ENCODE peak calls at places on chromosomes 5 and 9, in eight cellular contexts. One of them, this sample, is unnamed. For H3K9me3, the result is how much of the 10 kb centered on the place peaks cover.

GRCh38 chr5:139091439-139092156 is 106.6 kb downstream of the SIL1 start:
- DNase-seq in fibroblast of lung: peak
- DNase-seq in kidney: no peak
- DNase-seq in mammary epithelial cell: no peak
- DNase-seq in endothelial cell of umbilical vein: no peak
- DNase-seq in heart right ventricle: no peak
- DNase-seq in IMR-90: no peak
- DNase-seq in colonic mucosa: no peak
- DNase-seq in this sample: no peak

GRCh38 chr5:157026789-157027424 is 32.0 kb downstream of the HAVCR1 start:
- DNase-seq in fibroblast of lung: no peak
- DNase-seq in kidney: no peak
- DNase-seq in mammary epithelial cell: peak
- DNase-seq in endothelial cell of umbilical vein: no peak
- DNase-seq in heart right ventricle: no peak
- DNase-seq in IMR-90: no peak
- DNase-seq in colonic mucosa: peak
- DNase-seq in this sample: no peak

GRCh38 chr5:40409600-40409999 is 270.1 kb upstream of the PTGER4 start:
- DNase-seq in fibroblast of lung: no peak
- DNase-seq in kidney: no peak
- DNase-seq in mammary epithelial cell: no peak
- DNase-seq in endothelial cell of umbilical vein: no peak
- DNase-seq in heart right ventricle: peak
- DNase-seq in IMR-90: no peak
- DNase-seq in colonic mucosa: no peak
- DNase-seq in this sample: peak

GRCh38 chr5:34789021-34789531 is 49.9 kb upstream of the TTC23L start:
- DNase-seq in fibroblast of lung: peak
- DNase-seq in kidney: no peak
- DNase-seq in mammary epithelial cell: peak
- DNase-seq in endothelial cell of umbilical vein: peak
- DNase-seq in heart right ventricle: no peak
- DNase-seq in IMR-90: peak
- DNase-seq in colonic mucosa: no peak
- DNase-seq in this sample: no peak

GRCh38 chr5:37717613-37718431 is 122.0 kb downstream of the GDNF start:
- DNase-seq in fibroblast of lung: peak
- DNase-seq in kidney: no peak
- DNase-seq in mammary epithelial cell: no peak
- DNase-seq in endothelial cell of umbilical vein: peak
- DNase-seq in heart right ventricle: no peak
- DNase-seq in IMR-90: peak
- DNase-seq in colonic mucosa: peak
- DNase-seq in this sample: no peak

GRCh38 chr5:157312492-157312891 is 46.6 kb downstream of the CYFIP2 start:
- DNase-seq in fibroblast of lung: peak
- DNase-seq in kidney: no peak
- DNase-seq in mammary epithelial cell: peak
- DNase-seq in endothelial cell of umbilical vein: peak
- DNase-seq in heart right ventricle: no peak
- DNase-seq in IMR-90: peak
- DNase-seq in colonic mucosa: peak
- DNase-seq in this sample: peak

GRCh38 chr9:38201844-38202243 is 132.8 kb upstream of the SHB start:
- DNase-seq in fibroblast of lung: no peak
- DNase-seq in kidney: no peak
- DNase-seq in mammary epithelial cell: no peak
- DNase-seq in endothelial cell of umbilical vein: no peak
- DNase-seq in heart right ventricle: no peak
- DNase-seq in IMR-90: no peak
- DNase-seq in colonic mucosa: no peak
- DNase-seq in this sample: no peak

GRCh38 chr9:119004618-119004990 is 364.6 kb downstream of the BRINP1 start:
- DNase-seq in fibroblast of lung: peak
- DNase-seq in kidney: peak
- DNase-seq in mammary epithelial cell: peak
- DNase-seq in endothelial cell of umbilical vein: no peak
- DNase-seq in heart right ventricle: peak
- DNase-seq in IMR-90: peak
- DNase-seq in colonic mucosa: peak
- DNase-seq in this sample: no peak

GRCh38 chr9:3455712-3456111 is 70.1 kb downstream of the RFX3 start:
- DNase-seq in fibroblast of lung: no peak
- DNase-seq in kidney: no peak
- DNase-seq in mammary epithelial cell: no peak
- DNase-seq in endothelial cell of umbilical vein: no peak
- DNase-seq in heart right ventricle: no peak
- DNase-seq in IMR-90: no peak
- DNase-seq in colonic mucosa: no peak
- DNase-seq in this sample: no peak

GRCh38 chr9:114156658-114157421 is 1.5 kb downstream of the COL27A1 start:
- DNase-seq in fibroblast of lung: peak
- DNase-seq in kidney: peak
- DNase-seq in mammary epithelial cell: peak
- DNase-seq in endothelial cell of umbilical vein: peak
- DNase-seq in heart right ventricle: peak
- DNase-seq in IMR-90: peak
- DNase-seq in colonic mucosa: peak
- DNase-seq in this sample: no peak

GRCh38 chr5:107254214-107254901 is 416.4 kb downstream of the EFNA5 start:
- DNase-seq in fibroblast of lung: no peak
- DNase-seq in kidney: no peak
- DNase-seq in mammary epithelial cell: no peak
- DNase-seq in endothelial cell of umbilical vein: no peak
- DNase-seq in heart right ventricle: no peak
- DNase-seq in IMR-90: no peak
- DNase-seq in colonic mucosa: no peak
- DNase-seq in this sample: no peak

DNA sequence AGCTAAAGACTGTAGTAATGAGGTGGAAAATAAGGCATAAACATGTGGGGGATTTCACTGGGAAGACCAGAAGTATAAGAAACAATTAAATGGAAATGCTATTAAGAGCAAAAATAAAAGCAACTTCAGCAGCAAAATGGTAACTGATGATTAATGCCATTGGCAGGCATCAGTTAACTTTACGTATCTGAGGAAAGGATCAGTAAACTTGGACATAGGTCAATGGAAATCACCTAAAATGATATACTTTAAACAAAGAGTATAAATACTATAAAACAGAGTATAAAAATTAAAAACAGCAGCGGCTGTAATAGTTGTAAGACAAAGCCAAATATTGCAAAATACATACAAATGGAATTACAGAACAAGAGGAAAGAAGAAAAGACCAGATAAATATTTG is 992.1 kb downstream of the DNAH5 start:
- DNase-seq in fibroblast of lung: no peak
- DNase-seq in kidney: no peak
- DNase-seq in mammary epithelial cell: no peak
- DNase-seq in endothelial cell of umbilical vein: no peak
- DNase-seq in heart right ventricle: no peak
- DNase-seq in IMR-90: no peak
- DNase-seq in colonic mucosa: no peak
- DNase-seq in this sample: no peak
- H3K9me3 ChIP-seq in fibroblast of lung: under half
- H3K9me3 ChIP-seq in kidney: under half
- H3K9me3 ChIP-seq in mammary epithelial cell: under half
- H3K9me3 ChIP-seq in endothelial cell of umbilical vein: under half
- H3K9me3 ChIP-seq in heart right ventricle: under half
- H3K9me3 ChIP-seq in IMR-90: under half
- H3K9me3 ChIP-seq in colonic mucosa: under half
- H3K9me3 ChIP-seq in this sample: under half

GRCh38 chr5:158498959-158499679 is 600.6 kb downstream of the EBF1 start:
- DNase-seq in fibroblast of lung: no peak
- DNase-seq in kidney: no peak
- DNase-seq in mammary epithelial cell: no peak
- DNase-seq in endothelial cell of umbilical vein: peak
- DNase-seq in heart right ventricle: no peak
- DNase-seq in IMR-90: no peak
- DNase-seq in colonic mucosa: no peak
- DNase-seq in this sample: no peak
- H3K9me3 ChIP-seq in fibroblast of lung: under half
- H3K9me3 ChIP-seq in kidney: under half
- H3K9me3 ChIP-seq in mammary epithelial cell: under half
- H3K9me3 ChIP-seq in endothelial cell of umbilical vein: under half
- H3K9me3 ChIP-seq in heart right ventricle: under half
- H3K9me3 ChIP-seq in IMR-90: under half
- H3K9me3 ChIP-seq in colonic mucosa: under half
- H3K9me3 ChIP-seq in this sample: under half

DNA sequence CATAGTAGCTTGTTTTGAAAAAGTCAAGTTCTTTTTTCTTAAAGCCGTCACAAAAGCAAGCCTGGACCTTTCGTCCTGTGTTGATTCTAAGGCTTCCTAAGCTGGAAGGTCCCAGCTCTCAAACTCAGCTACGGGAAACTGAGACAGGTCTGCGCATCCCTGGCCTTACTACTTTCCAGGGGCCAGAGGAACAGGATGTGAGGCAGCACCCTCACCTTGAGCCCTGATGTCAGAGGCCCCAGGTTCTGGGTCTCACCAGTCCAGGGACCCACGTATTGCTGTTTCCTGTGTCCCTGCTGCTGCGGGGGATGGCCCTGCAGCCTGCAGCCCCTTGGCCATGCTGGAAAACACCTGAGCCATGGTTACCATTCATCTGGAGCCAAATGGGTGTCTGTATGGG is 123.9 kb downstream of the COL23A1 start:
- DNase-seq in fibroblast of lung: no peak
- DNase-seq in kidney: no peak
- DNase-seq in mammary epithelial cell: no peak
- DNase-seq in endothelial cell of umbilical vein: no peak
- DNase-seq in heart right ventricle: no peak
- DNase-seq in IMR-90: no peak
- DNase-seq in colonic mucosa: no peak
- DNase-seq in this sample: no peak
- H3K9me3 ChIP-seq in fibroblast of lung: under half
- H3K9me3 ChIP-seq in kidney: under half
- H3K9me3 ChIP-seq in mammary epithelial cell: under half
- H3K9me3 ChIP-seq in endothelial cell of umbilical vein: under half
- H3K9me3 ChIP-seq in heart right ventricle: under half
- H3K9me3 ChIP-seq in IMR-90: under half
- H3K9me3 ChIP-seq in colonic mucosa: under half
- H3K9me3 ChIP-seq in this sample: under half

GRCh38 chr5:113293068-113293571 is 141.7 kb downstream of the TSSK1B start:
- DNase-seq in fibroblast of lung: no peak
- DNase-seq in kidney: no peak
- DNase-seq in mammary epithelial cell: no peak
- DNase-seq in endothelial cell of umbilical vein: peak
- DNase-seq in heart right ventricle: no peak
- DNase-seq in IMR-90: peak
- DNase-seq in colonic mucosa: no peak
- DNase-seq in this sample: peak
- H3K9me3 ChIP-seq in fibroblast of lung: under half
- H3K9me3 ChIP-seq in kidney: under half
- H3K9me3 ChIP-seq in mammary epithelial cell: under half
- H3K9me3 ChIP-seq in endothelial cell of umbilical vein: under half
- H3K9me3 ChIP-seq in heart right ventricle: under half
- H3K9me3 ChIP-seq in IMR-90: under half
- H3K9me3 ChIP-seq in colonic mucosa: under half
- H3K9me3 ChIP-seq in this sample: under half

DNA sequence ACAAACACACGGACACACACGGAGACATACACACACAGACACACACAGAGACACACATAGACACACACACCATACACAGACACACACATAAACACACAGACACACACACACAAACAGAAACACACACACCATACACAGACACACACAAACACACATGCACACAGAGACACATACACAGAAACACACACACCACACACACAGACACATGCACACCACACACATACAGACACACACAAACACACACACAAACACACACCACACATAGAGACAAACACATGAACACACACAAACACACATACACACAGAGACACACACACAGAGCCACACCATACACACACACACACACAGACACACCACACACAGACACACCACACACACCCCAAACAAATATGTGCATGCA is 152.7 kb upstream of the FOXD4L5 start:
- DNase-seq in fibroblast of lung: no peak
- DNase-seq in kidney: no peak
- DNase-seq in mammary epithelial cell: no peak
- DNase-seq in endothelial cell of umbilical vein: no peak
- DNase-seq in heart right ventricle: no peak
- DNase-seq in IMR-90: no peak
- DNase-seq in colonic mucosa: no peak
- DNase-seq in this sample: no peak
- H3K9me3 ChIP-seq in fibroblast of lung: under half
- H3K9me3 ChIP-seq in kidney: under half
- H3K9me3 ChIP-seq in mammary epithelial cell: under half
- H3K9me3 ChIP-seq in endothelial cell of umbilical vein: under half
- H3K9me3 ChIP-seq in heart right ventricle: under half
- H3K9me3 ChIP-seq in IMR-90: under half
- H3K9me3 ChIP-seq in colonic mucosa: under half
- H3K9me3 ChIP-seq in this sample: under half

GRCh38 chr9:126316085-126316655 is 10.5 kb upstream of the MVB12B start:
- DNase-seq in fibroblast of lung: no peak
- DNase-seq in kidney: no peak
- DNase-seq in mammary epithelial cell: no peak
- DNase-seq in endothelial cell of umbilical vein: no peak
- DNase-seq in heart right ventricle: no peak
- DNase-seq in IMR-90: no peak
- DNase-seq in colonic mucosa: no peak
- DNase-seq in this sample: no peak

GRCh38 chr9:126309427-126310179 is 17.0 kb upstream of the MVB12B start:
- DNase-seq in fibroblast of lung: no peak
- DNase-seq in kidney: no peak
- DNase-seq in mammary epithelial cell: no peak
- DNase-seq in endothelial cell of umbilical vein: no peak
- DNase-seq in heart right ventricle: no peak
- DNase-seq in IMR-90: no peak
- DNase-seq in colonic mucosa: no peak
- DNase-seq in this sample: no peak

GRCh38 chr9:126307306-126308061 is 19.1 kb upstream of the MVB12B start:
- DNase-seq in fibroblast of lung: no peak
- DNase-seq in kidney: no peak
- DNase-seq in mammary epithelial cell: no peak
- DNase-seq in endothelial cell of umbilical vein: no peak
- DNase-seq in heart right ventricle: no peak
- DNase-seq in IMR-90: no peak
- DNase-seq in colonic mucosa: no peak
- DNase-seq in this sample: no peak

GRCh38 chr9:126317513-126317912 is 9.1 kb upstream of the MVB12B start:
- DNase-seq in fibroblast of lung: peak
- DNase-seq in kidney: no peak
- DNase-seq in mammary epithelial cell: no peak
- DNase-seq in endothelial cell of umbilical vein: peak
- DNase-seq in heart right ventricle: no peak
- DNase-seq in IMR-90: peak
- DNase-seq in colonic mucosa: peak
- DNase-seq in this sample: peak

GRCh38 chr9:126312584-126313551 is 13.8 kb upstream of the MVB12B start:
- DNase-seq in fibroblast of lung: no peak
- DNase-seq in kidney: no peak
- DNase-seq in mammary epithelial cell: no peak
- DNase-seq in endothelial cell of umbilical vein: no peak
- DNase-seq in heart right ventricle: no peak
- DNase-seq in IMR-90: no peak
- DNase-seq in colonic mucosa: no peak
- DNase-seq in this sample: no peak
- H3K9me3 ChIP-seq in fibroblast of lung: under half
- H3K9me3 ChIP-seq in kidney: under half
- H3K9me3 ChIP-seq in mammary epithelial cell: under half
- H3K9me3 ChIP-seq in endothelial cell of umbilical vein: under half
- H3K9me3 ChIP-seq in heart right ventricle: under half
- H3K9me3 ChIP-seq in IMR-90: under half
- H3K9me3 ChIP-seq in colonic mucosa: under half
- H3K9me3 ChIP-seq in this sample: under half